ENCODE peak calls at places on chromosomes 6 and 20, in seven cellular contexts. X is PC-9, Z is neuronal stem cell, K is IMR-90, T is osteoblast, O is HCT116, E is H9. Y is an unnamed sample.

GRCh38 chr20:47686545-47686944 is 98.7 kb downstream of the SULF2 start:
- DNase-seq in E (no peak), Z (no peak), T (peak; percentile 86), O (no peak), K (peak; percentile 80), X (peak; percentile 19), Y (no peak)

GRCh38 chr20:44083220-44083933 is 103.6 kb downstream of the JPH2 start:
- DNase-seq in O (peak; percentile 29), X (peak; percentile 88), T (no peak), E (no peak), Z (no peak), K (peak; percentile 58), Y (no peak)

GRCh38 chr6:33989016-33989854 is 156.7 kb downstream of the GRM4 start:
- DNase-seq in T (no peak), O (no peak), Z (no peak), E (no peak), X (no peak), K (no peak), Y (no peak)

GRCh38 chr6:105204331-105204730 is 24.5 kb upstream of the POPDC3 start:
- DNase-seq in O (no peak), Z (no peak), X (no peak), E (no peak), T (no peak), K (peak; percentile 74), Y (no peak)

GRCh38 chr6:147298461-147298860 is 94.2 kb downstream of the STXBP5 start:
- DNase-seq in Z (no peak), O (no peak), K (no peak), E (no peak), X (no peak), T (no peak), Y (no peak)

GRCh38 chr6:142542704-142543233 is 241.0 kb downstream of the ADGRG6 start:
- DNase-seq in T (no peak), E (no peak), O (peak; percentile 36), Z (no peak), X (peak; percentile 74), K (peak; percentile 81), Y (no peak)

GRCh38 chr6:116010400-116011095 is 50.1 kb downstream of the FRK start:
- DNase-seq in O (peak; percentile 67), X (peak; percentile 63), T (no peak), E (peak; percentile 55), K (peak; percentile 75), Z (peak; percentile 39), Y (peak; percentile 81)

GRCh38 chr6:16239090-16239797 is 857 bp downstream of the GMPR start:
- DNase-seq in T (peak; percentile 90), X (peak; percentile 59), K (peak; percentile 44), E (no peak), Z (no peak), O (no peak), Y (no peak)

GRCh38 chr20:20933559-20933958 is 172.6 kb downstream of the LINC00237 start:
- DNase-seq in E (no peak), K (no peak), Z (no peak), T (no peak), X (no peak), O (no peak), Y (no peak)

GRCh38 chr20:48709744-48710143 is 118.1 kb downstream of the PREX1 start:
- DNase-seq in Z (no peak), T (no peak), X (no peak), O (no peak), K (no peak), E (no peak), Y (no peak)

GRCh38 chr6:11094411-11094851 is 797 bp downstream of the SMIM13 start:
- DNase-seq in K (peak; percentile 45), O (no peak), E (peak; percentile 54), X (peak; percentile 40), T (peak; percentile 93), Z (peak; percentile 39), Y (peak; percentile 76)

GRCh38 chr20:14801591-14802325 is 464.3 kb upstream of the FLRT3 start:
- DNase-seq in O (no peak), Z (no peak), E (no peak), K (no peak), X (no peak), T (no peak), Y (no peak)

GRCh38 chr6:135475292-135475886 is 22.2 kb downstream of the AHI1 start:
- DNase-seq in X (no peak), O (no peak), T (no peak), E (no peak), K (peak; percentile 73), Z (no peak), Y (no peak)

DNA sequence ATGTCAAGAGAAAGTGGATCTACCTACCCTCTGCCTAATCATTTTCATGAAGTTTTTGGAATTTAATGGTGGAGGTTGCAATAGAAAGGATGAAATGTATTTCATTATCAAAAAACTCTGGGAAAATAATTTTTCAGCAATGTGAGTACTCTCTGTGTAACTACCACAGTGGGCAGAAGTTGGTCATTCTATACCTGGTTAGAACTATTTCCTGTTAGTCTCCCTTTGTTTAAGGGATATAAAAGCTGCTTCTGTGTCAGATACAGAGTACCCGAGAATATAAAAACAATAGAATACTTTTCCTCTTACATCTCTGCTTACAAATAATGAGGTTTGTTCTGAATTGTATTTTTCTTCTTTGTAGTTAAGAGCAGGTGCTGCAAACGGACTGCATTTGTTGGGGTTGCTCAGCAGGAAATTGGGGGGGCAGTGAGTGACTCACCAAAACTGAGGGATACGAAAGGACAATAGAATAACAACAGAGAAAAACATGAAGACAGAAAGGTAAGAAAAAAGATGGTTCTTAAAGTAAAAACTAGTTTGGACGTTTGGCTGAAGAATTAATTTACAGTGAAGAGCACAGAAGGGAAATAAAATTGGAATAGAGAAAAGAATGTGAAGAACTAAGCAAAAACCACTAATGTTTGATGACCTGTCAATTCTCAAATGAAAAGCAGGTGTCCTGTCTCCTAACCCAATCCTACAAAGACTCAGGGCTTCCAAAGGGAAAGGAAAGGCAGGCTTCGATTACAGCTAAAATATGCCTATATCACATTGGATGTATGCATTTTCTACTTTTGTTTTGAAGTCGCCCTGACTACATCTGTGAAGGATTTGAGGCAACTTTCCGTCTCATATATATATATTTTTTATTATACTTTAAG is 703.1 kb downstream of the RFPL4B start:
- DNase-seq in T (no peak), K (peak; percentile 44), Z (no peak), X (peak; percentile 22), O (no peak), E (no peak), Y (no peak)
- H2AFZ ChIP-seq in T (no peak overlapping the region), K (no peak overlapping the region), Z (peak overlapping the region; percentile 51), X (peak overlapping the region; percentile 2), O (peak overlapping the region; percentile 19), E (no peak overlapping the region), Y (no peak overlapping the region)

GRCh38 chr6:168496139-168496840 is 55.3 kb downstream of the SMOC2 start:
- DNase-seq in T (no peak), O (no peak), X (no peak), E (peak; percentile 38), Z (no peak), K (no peak), Y (no peak)
- H2AFZ ChIP-seq in T (no peak overlapping the region), O (no peak overlapping the region), X (no peak overlapping the region), E (no peak overlapping the region), Z (peak overlapping the region; percentile 29), K (no peak overlapping the region), Y (no peak overlapping the region)

GRCh38 chr6:87789198-87789899 is 87.3 kb upstream of the AKIRIN2 start:
- DNase-seq in K (peak; percentile 46), E (no peak), T (peak; percentile 61), X (peak; percentile 19), O (no peak), Z (no peak), Y (no peak)
- H2AFZ ChIP-seq in K (peak overlapping the region; percentile 80), E (peak overlapping the region; percentile 94), T (no peak overlapping the region), X (peak overlapping the region; percentile 55), O (peak overlapping the region; percentile 70), Z (peak overlapping the region; percentile 62), Y (no peak overlapping the region)

GRCh38 chr6:52209672-52210626 is 23.8 kb downstream of the IL17A start:
- DNase-seq in Z (no peak), T (no peak), O (no peak), E (no peak), K (no peak), X (no peak), Y (peak; percentile 52)
- H2AFZ ChIP-seq in Z (no peak overlapping the region), T (no peak overlapping the region), O (no peak overlapping the region), E (no peak overlapping the region), K (no peak overlapping the region), X (no peak overlapping the region), Y (no peak overlapping the region)

DNA sequence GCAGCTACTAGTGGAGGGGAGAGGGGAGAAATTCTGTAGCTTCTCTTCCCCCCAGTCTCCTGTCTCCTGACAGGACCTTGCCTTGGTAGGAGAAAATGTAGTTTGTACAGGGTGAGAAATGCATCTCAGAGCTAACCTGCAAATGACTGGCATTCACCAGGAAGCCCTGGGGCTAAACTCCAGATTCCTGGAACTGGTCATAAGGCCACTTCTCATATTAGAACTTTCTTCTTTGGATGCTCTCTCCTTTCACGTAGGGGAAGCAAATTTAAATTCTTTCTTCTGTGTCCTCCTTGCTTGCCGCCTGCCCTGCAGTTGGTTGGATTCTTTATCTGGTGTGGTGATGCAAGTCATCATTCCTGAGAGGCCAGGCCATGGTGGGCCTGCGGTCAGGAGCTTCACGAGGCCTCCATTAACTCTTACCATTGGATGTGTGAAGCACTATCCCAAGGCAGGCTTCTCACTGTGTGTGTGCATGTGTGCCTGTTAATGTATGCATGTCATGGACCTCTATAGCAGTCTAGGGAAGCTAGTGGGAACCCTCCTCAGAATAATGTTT is 182.0 kb downstream of the PHF3 start:
- DNase-seq in E (no peak), X (no peak), Z (no peak), K (no peak), O (no peak), T (no peak), Y (no peak)
- H2AFZ ChIP-seq in E (peak overlapping the region; percentile 48), X (no peak overlapping the region), Z (peak overlapping the region; percentile 42), K (peak overlapping the region; percentile 83), O (no peak overlapping the region), T (peak overlapping the region; percentile 39), Y (no peak overlapping the region)

DNA sequence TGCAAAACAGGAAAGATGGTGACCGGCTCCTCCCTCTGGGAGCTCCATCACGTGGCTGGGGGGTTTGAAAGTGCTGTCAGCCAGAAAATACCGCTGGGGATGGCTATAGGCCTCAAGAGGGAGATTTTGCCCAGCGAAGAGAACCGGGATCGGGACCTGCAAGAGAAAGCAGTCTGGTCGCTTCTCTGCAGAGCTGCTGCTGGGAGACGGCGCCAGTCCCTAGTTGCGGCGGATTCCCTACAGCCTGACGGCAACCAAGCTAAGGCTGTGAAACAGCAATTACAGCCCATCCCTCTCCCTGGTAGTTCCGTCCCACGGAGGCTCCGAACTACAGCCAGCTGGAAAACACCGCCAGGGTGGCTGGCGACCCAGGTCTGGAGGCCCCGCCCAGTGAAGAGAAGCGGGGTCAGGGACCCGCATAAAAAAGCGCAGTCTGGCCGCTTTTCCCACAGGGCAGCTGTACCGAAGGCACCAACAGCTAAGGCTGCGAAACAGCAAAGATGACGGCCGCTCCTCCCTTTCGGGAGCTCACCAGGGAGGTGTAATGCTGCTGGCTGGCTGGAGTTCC is 238.1 kb upstream of the IRAK1BP1 start:
- DNase-seq in Z (no peak), K (peak; percentile 14), O (no peak), E (peak; percentile 55), T (peak; percentile 76), X (no peak), Y (no peak)
- H2AFZ ChIP-seq in Z (peak overlapping the region; percentile 19), K (peak overlapping the region; percentile 86), O (no peak overlapping the region), E (peak overlapping the region; percentile 25), T (peak overlapping the region; percentile 96), X (no peak overlapping the region), Y (no peak overlapping the region)

Y was measured in Karpas-422.